ENCODE peak calls at places on chromosomes 3 and 15, in four cellular contexts. K is stimulated activated CD8-positive, alpha-beta memory T cell treated with anti-CD3 and anti-CD28 coated beads, Interleukin-15, amount 100 ng/mL, for 4 hours; Q is HFFc6; W is SW480. O is an unnamed sample.
A peak's percentile ranks its signal among the peaks of the same experiment; 100 is the strongest.

GRCh38 chr15:33298631-33299030 is 12.1 kb upstream of the RYR3 start:
- DNase-seq in Q (no peak), W (no peak), K (no peak), O (no peak)

GRCh38 chr3:57164606-57165573 is at the start of gene IL17RD:
- DNase-seq in K (no peak), Q (no peak), W (peak; percentile 77), O (no peak)

GRCh38 chr15:51312754-51313390 is 25.5 kb downstream of the CYP19A1 start:
- DNase-seq in W (peak; percentile 2), Q (no peak), K (no peak), O (no peak)

GRCh38 chr3:161893972-161894371 is 397.4 kb downstream of the OTOL1 start:
- DNase-seq in K (no peak), Q (peak; percentile 63), W (no peak), O (no peak)

GRCh38 chr3:172848910-172849309 is 98.4 kb downstream of the ECT2 start:
- DNase-seq in K (no peak), W (no peak), Q (peak; percentile 23), O (no peak)

GRCh38 chr15:78007965-78008886 is 69.3 kb downstream of the TBC1D2B start:
- DNase-seq in Q (peak; percentile 82), K (no peak), W (no peak), O (no peak)

GRCh38 chr3:169699536-169700050 is 36.1 kb upstream of the MECOM start:
- DNase-seq in Q (no peak), W (no peak), K (no peak), O (peak; percentile 2)

GRCh38 chr15:100751585-100751984 is 128.0 kb upstream of the ALDH1A3 start:
- DNase-seq in K (no peak), Q (no peak), W (no peak), O (no peak)

GRCh38 chr15:90817117-90818057 is 51.0 kb upstream of the FURIN start:
- DNase-seq in K (no peak), Q (no peak), W (no peak), O (no peak)

GRCh38 chr15:98518823-98519561 is 129.3 kb upstream of the IGF1R start:
- DNase-seq in W (peak; percentile 72), K (peak; percentile 10), Q (peak; percentile 59), O (no peak)

GRCh38 chr15:93382196-93382820 is 293.3 kb upstream of the RGMA start:
- DNase-seq in Q (no peak), K (no peak), W (no peak), O (no peak)

GRCh38 chr3:39990532-39990931 is 181.1 kb downstream of the MYRIP start:
- DNase-seq in K (no peak), W (peak; percentile 49), Q (peak; percentile 72), O (no peak)

GRCh38 chr3:181250714-181251113 is 261.2 kb upstream of the DNAJC19 start:
- DNase-seq in Q (no peak), W (no peak), K (no peak), O (no peak)

GRCh38 chr3:142664311-142664710 is 59.5 kb upstream of the TRPC1 start:
- DNase-seq in W (no peak), Q (no peak), K (no peak), O (no peak)

GRCh38 chr3:19937459-19938362 is 3.7 kb upstream of the EFHB start:
- DNase-seq in W (peak; percentile 28), K (no peak), Q (peak; percentile 3), O (no peak)

GRCh38 chr15:40743921-40744809 is 10.9 kb downstream of the RMDN3 start:
- DNase-seq in Q (peak; percentile 66), W (no peak), K (peak; percentile 50), O (no peak)

GRCh38 chr15:25671132-25671531 is 192.0 kb downstream of the ATP10A start:
- DNase-seq in W (no peak), Q (peak; percentile 37), K (no peak), O (no peak)

GRCh38 chr3:197212290-197212689 is 86.1 kb downstream of the DLG1 start:
- DNase-seq in K (no peak), W (no peak), Q (no peak), O (no peak)

GRCh38 chr15:65067645-65068416 is at the start of gene RASL12:
- DNase-seq in Q (no peak), W (no peak), K (no peak), O (no peak)

GRCh38 chr3:47365213-47366153 is 15.3 kb upstream of the PTPN23 start:
- DNase-seq in K (no peak), Q (peak; percentile 52), W (no peak), O (no peak)

GRCh38 chr3:127860223-127860622 is 37.9 kb upstream of the MGLL start:
- DNase-seq in Q (no peak), K (no peak), W (no peak), O (no peak)

GRCh38 chr3:135093121-135093520 is 298.1 kb downstream of the EPHB1 start:
- DNase-seq in K (no peak), Q (no peak), W (no peak), O (no peak)

GRCh38 chr15:87959080-87959479 is 297.5 kb downstream of the NTRK3 start:
- DNase-seq in K (no peak), Q (no peak), W (peak; percentile 11), O (no peak)